ENCODE peak calls at places on chromosomes 4 and X, in five cellular contexts. A is MM.1S; N is hepatocyte; J is effector memory CD8-positive, alpha-beta T cell; Q is SJSA1. I is an unnamed sample.

GRCh38 chr4:32460972-32461371 is 1740.8 kb downstream of the PCDH7 start:
- DNase-seq in A (no peak), N (no peak), J (no peak), Q (no peak), I (no peak)

GRCh38 chr4:147874109-147874508 is 142.2 kb downstream of the ARHGAP10 start:
- DNase-seq in A (no peak), N (no peak), J (no peak), Q (no peak), I (no peak)

GRCh38 chrX:148940411-148940996 is 440.1 kb downstream of the AFF2 start:
- DNase-seq in A (no peak), N (no peak), J (no peak), Q (no peak), I (no peak)

GRCh38 chr4:163164591-163164990 is 2.1 kb downstream of the NAF1 start:
- DNase-seq in A (no peak), N (no peak), J (no peak), Q (no peak), I (no peak)

GRCh38 chr4:56908206-56909082 is 744 bp downstream of the REST start:
- DNase-seq in A (peak), N (peak), J (peak), Q (peak), I (peak)

GRCh38 chrX:15055146-15055930 is 182.1 kb downstream of the MOSPD2 start:
- DNase-seq in A (no peak), N (no peak), J (no peak), Q (no peak), I (peak)

GRCh38 chr4:137470806-137471205 is 61.5 kb downstream of the PCDH18 start:
- DNase-seq in A (no peak), N (no peak), J (no peak), Q (no peak), I (no peak)

GRCh38 chr4:7904942-7905341 is 34.7 kb downstream of the AFAP1 start:
- DNase-seq in A (no peak), N (peak), J (no peak), Q (no peak), I (peak)

GRCh38 chr4:77817304-77818076 is 1.7 kb downstream of the CNOT6L start:
- DNase-seq in A (peak), N (peak), J (no peak), Q (no peak), I (no peak)

GRCh38 chr4:184170996-184171395 is 46.7 kb downstream of the ENPP6 start:
- DNase-seq in A (no peak), N (no peak), J (no peak), Q (no peak), I (peak)

GRCh38 chr4:188701952-188702351 is 562.7 kb downstream of the TRIML1 start:
- DNase-seq in A (no peak), N (no peak), J (no peak), Q (no peak), I (no peak)

GRCh38 chrX:38282044-38282443 is 45.3 kb downstream of the RPGR start:
- DNase-seq in A (no peak), N (no peak), J (no peak), Q (no peak), I (peak)

GRCh38 chr4:3532714-3533336 is 603 bp upstream of the LRPAP1 start:
- DNase-seq in A (no peak), N (peak), J (no peak), Q (no peak), I (no peak)

GRCh38 chr4:8862334-8862733 is 9.3 kb downstream of the HMX1 start:
- DNase-seq in A (no peak), N (no peak), J (no peak), Q (no peak), I (no peak)

GRCh38 chr4:5808081-5808741 is 84.7 kb downstream of the CRMP1 start:
- DNase-seq in A (no peak), N (no peak), J (no peak), Q (no peak), I (no peak)

GRCh38 chrX:135425566-135425965 is 3.8 kb downstream of the SMIM10L2A start:
- DNase-seq in A (no peak), N (no peak), J (no peak), Q (no peak), I (no peak)

GRCh38 chr4:121199742-121200561 is 35.8 kb upstream of the TNIP3 start:
- DNase-seq in A (no peak), N (no peak), J (peak), Q (no peak), I (no peak)

GRCh38 chrX:49171752-49172279 is at the start of gene PLP2:
- DNase-seq in A (peak), N (peak), J (peak), Q (peak), I (peak)

GRCh38 chr4:187770345-187770744 is 225.2 kb upstream of the ZFP42 start:
- DNase-seq in A (no peak), N (no peak), J (no peak), Q (no peak), I (no peak)

GRCh38 chr4:83905952-83906351 is 370.0 kb downstream of the GPAT3 start:
- DNase-seq in A (peak), N (no peak), J (no peak), Q (no peak), I (no peak)

GRCh38 chrX:41785685-41786084 is 61.7 kb downstream of the GPR82 start:
- DNase-seq in A (no peak), N (no peak), J (no peak), Q (no peak), I (no peak)

GRCh38 chr4:185640809-185641675 is 105.7 kb upstream of the PDLIM3 start:
- DNase-seq in A (peak), N (peak), J (no peak), Q (no peak), I (peak)

GRCh38 chrX:136764206-136764605 is 16.5 kb downstream of the ARHGEF6 start:
- DNase-seq in A (no peak), N (no peak), J (no peak), Q (no peak), I (no peak)